ENCODE peak calls at places on chromosome 2, in eight cellular contexts. S is AG08396; U is kidney; P is activated effector memory CD4-positive, alpha-beta T cell treated with anti-CD3 and anti-CD28 coated beads, Interleukin-2, amount 50 U/mL, for 16 hours; T is Kasumi-1; L is SJSA1; W is NCI-H69; V is NCI-H1092 treated with DMSO at 0.1 percent for 48 hours. G is an unnamed sample.

GRCh38 chr2:109208071-109208950 is 79.3 kb downstream of the SH3RF3 start:
- DNase-seq in S (no peak), U (no peak), P (peak; percentile 53), T (no peak), L (no peak), W (peak; percentile 16), V (no peak), G (no peak)

GRCh38 chr2:58562281-58562680 is 321.2 kb upstream of the FANCL start:
- DNase-seq in S (no peak), U (no peak), P (no peak), T (no peak), L (no peak), W (peak; percentile 41), V (no peak), G (no peak)

GRCh38 chr2:203681978-203682377 is 24.5 kb upstream of the CD28 start:
- DNase-seq in S (no peak), U (no peak), P (no peak), T (no peak), L (no peak), W (no peak), V (no peak), G (no peak)

GRCh38 chr2:30775833-30776232 is 31.4 kb downstream of the CAPN13 start:
- DNase-seq in S (no peak), U (no peak), P (no peak), T (no peak), L (no peak), W (no peak), V (no peak), G (no peak)

GRCh38 chr2:157822533-157822932 is 53.6 kb downstream of the ACVR1 start:
- DNase-seq in S (no peak), U (no peak), P (no peak), T (no peak), L (no peak), W (no peak), V (no peak), G (no peak)

GRCh38 chr2:80489718-80490117 is 185.2 kb upstream of the LRRTM1 start:
- DNase-seq in S (peak; percentile 17), U (no peak), P (no peak), T (no peak), L (no peak), W (peak; percentile 8), V (no peak), G (no peak)

GRCh38 chr2:168751104-168751768 is 51.2 kb upstream of the NOSTRIN start:
- DNase-seq in S (no peak), U (no peak), P (no peak), T (no peak), L (no peak), W (no peak), V (no peak), G (no peak)

GRCh38 chr2:186349508-186349907 is 136.6 kb upstream of the ZC3H15 start:
- DNase-seq in S (peak; percentile 4), U (no peak), P (no peak), T (peak; percentile 100), L (no peak), W (peak; percentile 7), V (no peak), G (no peak)

G was measured in activated CD4-positive, alpha-beta T cell treated with anti-CD3 and anti-CD28 coated beads, Interleukin-2, amount 50 U/mL, for 24 hours.